ENCODE peak calls at places on chromosomes 13 and 19, in eight cellular contexts. R is esophagus muscularis mucosa, Q is NCI-H748 treated with DMSO at 0.1 percent for 48 hours, B is ecto neural progenitor cell, N is heart left ventricle, Y is OCI-M1, L is lung, F is ACHN. C is an unnamed sample.

GRCh38 chr13:113742000-113742441 is 17.0 kb upstream of the TMEM255B start:
- DNase-seq in N (no peak), Q (peak), Y (peak), B (peak), L (peak), F (peak), R (no peak), C (peak)

GRCh38 chr19:33403221-33403972 is 29.9 kb downstream of the CEBPG start:
- DNase-seq in Y (no peak), R (no peak), F (no peak), Q (no peak), B (no peak), N (no peak), L (peak), C (no peak)

GRCh38 chr19:31390721-31391120 is 41.5 kb upstream of the TSHZ3 start:
- DNase-seq in F (no peak), R (no peak), Q (no peak), B (no peak), L (no peak), N (no peak), Y (no peak), C (no peak)

GRCh38 chr19:5369962-5370367 is 29.4 kb upstream of the PTPRS start:
- DNase-seq in Q (no peak), B (peak), R (no peak), N (no peak), F (peak), L (peak), Y (peak), C (peak)

GRCh38 chr19:28393574-28394336 is 819.2 kb downstream of the UQCRFS1 start:
- DNase-seq in R (no peak), F (no peak), Q (no peak), L (no peak), N (no peak), Y (peak), B (no peak), C (no peak)

GRCh38 chr19:918481-919156 is 1.5 kb downstream of the KISS1R start:
- DNase-seq in Q (no peak), R (no peak), B (no peak), F (no peak), Y (no peak), N (no peak), L (no peak), C (no peak)

GRCh38 chr13:30257433-30258099 is 49.8 kb downstream of the KATNAL1 start:
- DNase-seq in F (no peak), Y (no peak), L (no peak), R (no peak), Q (no peak), B (peak), N (no peak), C (peak)

GRCh38 chr13:37143901-37144300 is 38.4 kb upstream of the CSNK1A1L start:
- DNase-seq in Y (no peak), Q (no peak), F (no peak), N (no peak), L (no peak), R (no peak), B (no peak), C (no peak)

GRCh38 chr13:99985243-99985874 is 3.8 kb downstream of the ZIC2 start:
- DNase-seq in F (no peak), B (no peak), L (no peak), R (peak), N (no peak), Q (no peak), Y (no peak), C (no peak)

GRCh38 chr13:83215627-83216026 is 666.6 kb downstream of the SLITRK1 start:
- DNase-seq in Q (no peak), R (no peak), Y (no peak), N (no peak), L (no peak), B (no peak), F (no peak), C (no peak)

GRCh38 chr13:24985102-24985501 is 110.8 kb upstream of the PABPC3 start:
- DNase-seq in R (no peak), F (no peak), B (no peak), Y (peak), Q (no peak), L (no peak), N (no peak), C (no peak)